ENCODE peak calls at places on chromosomes 6 and 20, in six cellular contexts. A is mucosa of descending colon; O is prostate gland; E is pancreas; H is CD4-positive, CD25-positive, alpha-beta regulatory T cell; V is hepatocyte. N is an unnamed sample.

GRCh38 chr6:152922706-152923105 is 60.1 kb downstream of the FBXO5 start:
- DNase-seq in H (no peak), E (no peak), A (no peak), V (no peak), O (no peak), N (no peak)

GRCh38 chr6:33049323-33049722 is 24.1 kb downstream of the HLA-DPA1 start:
- DNase-seq in H (no peak), E (no peak), V (no peak), A (no peak), O (no peak), N (no peak)

GRCh38 chr6:13080462-13081188 is 247.7 kb downstream of the TBC1D7 start:
- DNase-seq in H (no peak), A (no peak), O (no peak), E (no peak), V (no peak), N (no peak)

GRCh38 chr6:41422156-41422555 is 86.7 kb downstream of the NCR2 start:
- DNase-seq in H (no peak), E (no peak), A (no peak), O (no peak), V (no peak), N (no peak)

GRCh38 chr20:46523108-46523507 is 9.7 kb upstream of the ZNF334 start:
- DNase-seq in E (no peak), A (no peak), O (no peak), H (no peak), V (peak), N (no peak)

GRCh38 chr20:50189681-50190250 is 864 bp upstream of the CEBPB start:
- DNase-seq in V (peak), O (no peak), H (peak), E (peak), A (peak), N (peak)

GRCh38 chr6:143234686-143235085 is 174.0 kb downstream of the AIG1 start:
- DNase-seq in E (no peak), H (no peak), A (no peak), O (no peak), V (no peak), N (no peak)

GRCh38 chr6:12288844-12289654 is 1.1 kb upstream of the EDN1 start:
- DNase-seq in A (no peak), V (peak), E (peak), O (peak), H (no peak), N (peak)

GRCh38 chr6:89272611-89273010 is 42.5 kb downstream of the GABRR2 start:
- DNase-seq in V (no peak), O (no peak), E (no peak), H (no peak), A (no peak), N (no peak)

GRCh38 chr6:16729183-16729696 is 32.0 kb downstream of the ATXN1 start:
- DNase-seq in O (no peak), A (no peak), V (peak), H (no peak), E (no peak), N (no peak)

GRCh38 chr6:137923866-137924616 is 57.0 kb downstream of the TNFAIP3 start:
- DNase-seq in A (no peak), E (no peak), O (no peak), H (no peak), V (peak), N (no peak)

GRCh38 chr6:45677381-45677992 is 299.8 kb upstream of the SUPT3H start:
- DNase-seq in A (peak), E (no peak), H (no peak), V (no peak), O (peak), N (no peak)

GRCh38 chr20:63553933-63554290 is at the start of gene FNDC11:
- DNase-seq in A (no peak), V (peak), O (no peak), H (peak), E (no peak), N (peak)

GRCh38 chr20:23340524-23340923 is 10.1 kb upstream of the NXT1 start:
- DNase-seq in H (no peak), A (no peak), E (peak), O (peak), V (peak), N (peak)

GRCh38 chr20:41058007-41058673 is 29.5 kb downstream of the TOP1 start:
- DNase-seq in V (peak), H (no peak), A (no peak), O (no peak), E (no peak), N (no peak)

GRCh38 chr6:170186006-170186908 is 104.6 kb downstream of the DLL1 start:
- DNase-seq in V (no peak), H (no peak), O (peak), E (no peak), A (no peak), N (no peak)

GRCh38 chr6:123629234-123629941 is 7.4 kb downstream of the TRDN start:
- DNase-seq in A (no peak), E (no peak), V (no peak), O (no peak), H (no peak), N (peak)

GRCh38 chr6:79421707-79422484 is 115.3 kb downstream of the LCA5 start:
- DNase-seq in E (peak), A (no peak), O (no peak), H (no peak), V (peak), N (no peak)

GRCh38 chr20:36092424-36093024 is 62.0 kb upstream of the EPB41L1 start:
- DNase-seq in O (no peak), E (peak), A (no peak), H (no peak), V (peak), N (no peak)

GRCh38 chr6:28903686-28904085 is 20.1 kb downstream of the TRIM27 start:
- DNase-seq in E (no peak), A (no peak), O (no peak), H (no peak), V (no peak), N (no peak)

GRCh38 chr20:44734938-44735337 is 10.7 kb upstream of the KCNK15 start:
- DNase-seq in E (no peak), O (no peak), A (no peak), H (no peak), V (peak), N (no peak)

GRCh38 chr6:101614774-101615173 is 221.3 kb downstream of the GRIK2 start:
- DNase-seq in O (no peak), A (no peak), E (no peak), H (no peak), V (no peak), N (peak)

GRCh38 chr6:151757506-151757955 is 50.0 kb upstream of the ESR1 start:
- DNase-seq in V (peak), O (no peak), E (no peak), A (no peak), H (no peak), N (no peak)

GRCh38 chr6:38187688-38188590 is 368.4 kb downstream of the ZFAND3 start:
- DNase-seq in A (no peak), H (no peak), E (no peak), O (no peak), V (no peak), N (no peak)

GRCh38 chr6:38191418-38191817 is 371.9 kb downstream of the ZFAND3 start:
- DNase-seq in O (no peak), E (no peak), A (no peak), V (no peak), H (no peak), N (no peak)

GRCh38 chr6:38185752-38186151 is 366.2 kb downstream of the ZFAND3 start:
- DNase-seq in H (no peak), O (no peak), A (no peak), V (no peak), E (no peak), N (no peak)

GRCh38 chr6:38187285-38187684 is 367.8 kb downstream of the ZFAND3 start:
- DNase-seq in A (no peak), O (no peak), V (no peak), H (no peak), E (no peak), N (no peak)

DNA sequence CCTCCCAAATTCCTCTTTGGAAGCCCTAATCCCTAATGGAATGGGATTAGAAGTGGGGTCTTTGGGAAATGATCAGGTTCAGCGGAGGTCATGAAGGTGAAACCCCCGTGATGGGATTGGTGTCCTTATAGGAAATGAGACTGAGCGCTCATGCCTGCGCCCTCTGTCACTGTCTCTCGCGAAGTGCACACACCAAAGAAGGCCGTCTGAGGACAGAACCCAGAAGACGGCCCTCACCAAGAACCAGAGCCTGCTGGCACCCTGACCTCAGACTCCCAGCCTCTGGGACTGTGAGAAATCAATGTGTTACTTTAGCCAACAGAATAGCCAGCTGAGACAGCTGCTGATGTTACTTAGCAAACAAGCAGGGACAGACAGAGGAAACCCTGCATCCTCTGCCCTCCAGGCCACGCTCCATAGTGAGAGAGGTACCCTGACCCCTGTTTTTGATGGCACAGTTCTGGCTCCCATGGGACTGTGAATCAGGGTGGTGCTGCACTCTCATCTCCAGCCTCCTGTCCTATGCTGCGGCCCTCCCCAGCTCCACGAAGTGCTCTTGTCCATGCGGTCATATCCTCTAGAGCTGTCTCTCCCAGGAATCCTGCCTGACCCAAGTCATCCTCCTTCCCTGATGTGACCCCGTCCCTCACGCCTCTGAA is 369.3 kb downstream of the ZFAND3 start:
- DNase-seq in H (no peak), A (no peak), O (no peak), E (no peak), V (no peak), N (no peak)
- H3K4me3 ChIP-seq in H (no peak), A (no peak), O (no peak), E (no peak), V (no peak), N (no peak)

DNA sequence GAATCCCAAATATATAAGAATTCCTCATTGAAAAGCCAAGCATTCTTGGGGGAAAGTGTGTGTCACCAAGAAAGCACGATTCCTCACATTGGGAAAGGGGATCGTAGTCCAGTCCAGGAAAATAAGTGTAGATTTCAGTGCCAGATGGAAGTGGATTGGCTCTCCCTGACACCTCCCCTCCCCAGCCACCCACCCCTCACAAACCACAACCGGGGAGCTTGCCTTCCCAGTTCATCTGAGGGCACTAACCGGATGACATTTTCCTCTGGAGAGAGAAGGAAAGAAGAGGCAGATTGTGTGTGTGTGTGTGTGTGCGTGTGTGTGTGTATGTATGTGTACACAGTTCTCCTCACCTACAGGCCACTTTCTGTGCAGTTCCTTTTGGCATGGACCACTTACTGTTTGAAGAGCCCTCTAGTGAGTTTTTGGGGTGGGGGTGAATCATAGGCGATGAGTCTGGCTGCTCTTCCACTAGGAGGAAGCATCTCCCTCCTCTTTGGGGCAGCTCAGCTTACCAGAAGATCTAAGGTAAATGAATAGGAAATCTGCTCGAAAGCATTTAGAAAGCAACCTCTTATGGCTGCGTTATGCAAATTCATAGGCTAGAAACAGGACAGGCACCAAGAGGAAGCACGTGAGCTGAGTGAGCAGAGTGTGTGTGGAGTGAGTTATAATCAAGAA is 20.8 kb downstream of the DAAM2 start:
- DNase-seq in E (no peak), H (no peak), O (no peak), A (no peak), V (no peak), N (no peak)
- H3K4me3 ChIP-seq in E (no peak), H (no peak), O (no peak), A (no peak), V (no peak), N (no peak)

DNA sequence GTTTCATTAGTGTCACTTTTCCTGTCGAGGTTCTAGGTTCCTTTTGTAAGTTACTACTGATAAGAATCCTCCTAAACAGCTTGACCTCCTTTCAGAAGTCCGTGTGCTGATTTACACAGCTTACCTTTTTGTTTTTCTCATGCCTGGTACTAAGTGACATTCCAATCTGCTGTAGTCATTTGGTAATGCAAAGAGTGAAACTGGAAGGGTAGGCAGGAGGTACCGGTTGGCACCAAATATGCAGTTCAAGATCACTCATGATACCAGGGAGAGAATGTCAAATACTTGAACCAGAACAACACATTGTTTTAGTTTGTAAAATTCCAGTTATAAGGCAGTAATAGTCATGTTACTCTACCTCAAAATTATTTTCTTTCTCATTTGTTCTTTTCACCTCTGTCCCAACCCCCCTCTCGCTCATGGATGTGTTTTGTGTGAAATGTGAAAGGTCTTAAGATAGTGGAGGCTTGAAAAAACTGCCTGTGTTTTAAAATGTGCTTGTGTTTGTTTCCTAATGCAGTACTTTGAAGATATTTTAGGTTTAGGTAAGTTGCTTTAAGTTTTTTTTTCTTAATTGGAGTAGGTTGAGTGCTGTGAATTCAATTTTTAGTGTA is 23.2 kb downstream of the AFDN start:
- DNase-seq in V (peak), O (peak), H (no peak), A (no peak), E (peak), N (no peak)
- H3K4me3 ChIP-seq in V (no peak), O (no peak), H (no peak), A (no peak), E (no peak), N (no peak)

GRCh38 chr6:43369174-43370002 is at the start of gene ZNF318:
- DNase-seq in V (peak), H (peak), O (peak), A (peak), E (peak), N (peak)

GRCh38 chr6:43373252-43373875 is 3.9 kb upstream of the ZNF318 start:
- DNase-seq in A (no peak), V (no peak), E (peak), O (peak), H (no peak), N (no peak)

GRCh38 chr6:43368517-43369160 is 808 bp downstream of the ZNF318 start:
- DNase-seq in V (peak), H (no peak), O (peak), E (peak), A (peak), N (peak)

GRCh38 chr6:43367245-43367984 is 2.0 kb downstream of the ZNF318 start:
- DNase-seq in A (no peak), E (no peak), H (no peak), O (no peak), V (no peak), N (no peak)
- H3K4me3 ChIP-seq in A (no peak), E (peak), H (peak), O (no peak), V (peak), N (peak)

GRCh38 chr6:110979565-110980096 is 2.2 kb upstream of the RPF2 start:
- DNase-seq in E (no peak), H (no peak), O (no peak), A (no peak), V (no peak), N (no peak)

GRCh38 chr6:110980227-110980626 is 1.6 kb upstream of the RPF2 start:
- DNase-seq in V (no peak), H (no peak), A (no peak), O (no peak), E (no peak), N (no peak)

GRCh38 chr6:110976575-110976974 is 5.3 kb upstream of the RPF2 start:
- DNase-seq in E (no peak), H (no peak), A (no peak), O (no peak), V (no peak), N (no peak)

GRCh38 chr6:110980648-110981047 is 1.2 kb upstream of the RPF2 start:
- DNase-seq in H (no peak), V (no peak), A (no peak), O (no peak), E (no peak), N (no peak)
- H3K4me3 ChIP-seq in H (peak), V (peak), A (no peak), O (no peak), E (no peak), N (no peak)

N was measured in HAP-1.